ENCODE peak calls at places on chromosome 9, in nine cellular contexts. U is amniotic stem cell; M is nephron progenitor cell; E is activated CD8-positive, alpha-beta T cell treated with anti-CD3 and anti-CD28 coated beads for 36 hours; S is NCI-H524 treated with DMSO at 0.1 percent for 48 hours; D is AG08395; L is neural crest cell; I is tibial artery; K is MV-4-11. X is an unnamed sample.
A peak's percentile ranks its signal among the peaks of the same experiment; 100 is the strongest.

GRCh38 chr9:36862206-36863145 is 171.6 kb downstream of the PAX5 start:
- DNase-seq in U (no peak), M (peak; percentile 66), E (peak; percentile 15), S (no peak), D (peak; percentile 67), L (peak; percentile 60), I (no peak), K (peak; percentile 4), X (no peak)

GRCh38 chr9:90300901-90301688 is 341.5 kb downstream of the DIRAS2 start:
- DNase-seq in U (peak; percentile 56), M (no peak), E (no peak), S (no peak), D (peak; percentile 93), L (no peak), I (no peak), K (peak; percentile 24), X (no peak)

GRCh38 chr9:70106571-70106970 is 62.9 kb downstream of the MAMDC2 start:
- DNase-seq in U (no peak), M (no peak), E (no peak), S (no peak), D (no peak), L (no peak), I (no peak), K (no peak), X (no peak)

GRCh38 chr9:114372971-114373591 is 14.7 kb downstream of the AKNA start:
- DNase-seq in U (no peak), M (no peak), E (peak; percentile 96), S (peak; percentile 21), D (no peak), L (no peak), I (peak; percentile 80), K (peak; percentile 98), X (no peak)

GRCh38 chr9:121811140-121811539 is 159.7 kb downstream of the DAB2IP start:
- DNase-seq in U (no peak), M (no peak), E (no peak), S (no peak), D (no peak), L (no peak), I (no peak), K (no peak), X (no peak)

GRCh38 chr9:69370430-69370829 is 45.4 kb downstream of the ENTREP1 start:
- DNase-seq in U (no peak), M (no peak), E (no peak), S (no peak), D (no peak), L (no peak), I (no peak), K (no peak), X (no peak)

GRCh38 chr9:134136117-134136996 is 475 bp downstream of the WDR5 start:
- DNase-seq in U (no peak), M (peak; percentile 50), E (peak; percentile 24), S (no peak), D (peak; percentile 29), L (peak; percentile 23), I (no peak), K (no peak), X (no peak)

GRCh38 chr9:95095619-95096355 is 221.7 kb downstream of the FANCC start:
- DNase-seq in U (no peak), M (no peak), E (no peak), S (no peak), D (no peak), L (no peak), I (no peak), K (no peak), X (no peak)

GRCh38 chr9:117957267-117957666 is 253.1 kb downstream of the TLR4 start:
- DNase-seq in U (no peak), M (no peak), E (no peak), S (no peak), D (no peak), L (no peak), I (no peak), K (peak; percentile 29), X (peak; percentile 78)

GRCh38 chr9:94668424-94668916 is 29.2 kb upstream of the FBP1 start:
- DNase-seq in U (no peak), M (no peak), E (no peak), S (no peak), D (no peak), L (no peak), I (no peak), K (no peak), X (no peak)

GRCh38 chr9:72627147-72627546 is 105.7 kb downstream of the TMC1 start:
- DNase-seq in U (no peak), M (no peak), E (no peak), S (no peak), D (no peak), L (peak; percentile 17), I (no peak), K (no peak), X (no peak)

GRCh38 chr9:75175395-75175794 is 87.1 kb downstream of the OSTF1 start:
- DNase-seq in U (no peak), M (peak; percentile 23), E (no peak), S (no peak), D (no peak), L (no peak), I (no peak), K (no peak), X (no peak)

GRCh38 chr9:114691046-114691955 is 9.3 kb upstream of the TEX48 start:
- DNase-seq in U (peak; percentile 69), M (no peak), E (peak; percentile 89), S (no peak), D (peak; percentile 91), L (no peak), I (no peak), K (peak; percentile 46), X (no peak)

GRCh38 chr9:95822583-95823431 is 52.7 kb upstream of the ERCC6L2 start:
- DNase-seq in U (peak; percentile 40), M (no peak), E (peak; percentile 80), S (no peak), D (peak; percentile 65), L (no peak), I (no peak), K (peak; percentile 93), X (no peak)

GRCh38 chr9:38067892-38068615 is 973 bp downstream of the SHB start:
- DNase-seq in U (no peak), M (peak; percentile 49), E (peak; percentile 27), S (no peak), D (no peak), L (peak; percentile 12), I (peak; percentile 65), K (no peak), X (no peak)

GRCh38 chr9:100933656-100934055 is 94.9 kb upstream of the PLPPR1 start:
- DNase-seq in U (no peak), M (no peak), E (no peak), S (no peak), D (no peak), L (no peak), I (no peak), K (no peak), X (no peak)

GRCh38 chr9:7407246-7407645 is 392.3 kb downstream of the DMAC1 start:
- DNase-seq in U (no peak), M (no peak), E (no peak), S (no peak), D (no peak), L (no peak), I (no peak), K (no peak), X (no peak)

GRCh38 chr9:128249558-128249913 is 26.3 kb downstream of the GOLGA2 start:
- DNase-seq in U (no peak), M (no peak), E (no peak), S (no peak), D (no peak), L (no peak), I (no peak), K (no peak), X (no peak)

GRCh38 chr9:133835273-133835901 is 97.2 kb upstream of the SARDH start:
- DNase-seq in U (no peak), M (no peak), E (no peak), S (peak; percentile 87), D (no peak), L (no peak), I (no peak), K (no peak), X (no peak)

GRCh38 chr9:81724242-81724889 is 35.0 kb upstream of the TLE1 start:
- DNase-seq in U (no peak), M (no peak), E (no peak), S (no peak), D (no peak), L (no peak), I (no peak), K (no peak), X (no peak)

GRCh38 chr9:135332979-135333748 is 146.4 kb upstream of the PPP1R26 start:
- DNase-seq in U (no peak), M (no peak), E (no peak), S (no peak), D (no peak), L (no peak), I (no peak), K (no peak), X (no peak)

GRCh38 chr9:72030762-72031161 is 29.7 kb downstream of the C9orf57 start:
- DNase-seq in U (no peak), M (no peak), E (no peak), S (no peak), D (no peak), L (no peak), I (no peak), K (no peak), X (no peak)

GRCh38 chr9:27888661-27889295 is 315.5 kb upstream of the C9orf72 start:
- DNase-seq in U (no peak), M (peak; percentile 24), E (peak; percentile 76), S (no peak), D (no peak), L (peak; percentile 8), I (no peak), K (no peak), X (no peak)

GRCh38 chr9:89764217-89764616 is 159.4 kb downstream of the GADD45G start:
- DNase-seq in U (no peak), M (no peak), E (no peak), S (no peak), D (no peak), L (no peak), I (peak; percentile 41), K (no peak), X (no peak)

GRCh38 chr9:117334101-117334500 is 80.8 kb downstream of the ASTN2 start:
- DNase-seq in U (no peak), M (peak; percentile 27), E (no peak), S (no peak), D (no peak), L (no peak), I (no peak), K (no peak), X (no peak)